ENCODE peak calls at places on chromosomes 4 and X, in five cellular contexts. H is stimulated activated CD4-positive, alpha-beta T cell treated with anti-CD3 and anti-CD28 coated beads, Interleukin-1b, Interleukin-23, amount 100 ng/mL, for 48 hours; I is HTR-8/SVneo; N is small intestine; K is ovary. M is an unnamed sample.

GRCh38 chrX:20487227-20487626 is 220.5 kb upstream of the RPS6KA3 start:
- DNase-seq in H (no peak), I (peak; percentile 65), N (no peak), K (no peak), M (no peak)

GRCh38 chrX:136202889-136203288 is 48.3 kb downstream of the MAP7D3 start:
- DNase-seq in H (no peak), I (no peak), N (no peak), K (no peak), M (no peak)

GRCh38 chr4:110955748-110956147 is 332.9 kb upstream of the PITX2 start:
- DNase-seq in H (no peak), I (no peak), N (no peak), K (no peak), M (no peak)

GRCh38 chr4:1208266-1208961 is 36.0 kb upstream of the SPON2 start:
- DNase-seq in H (no peak), I (no peak), N (no peak), K (peak; percentile 59), M (no peak)

GRCh38 chr4:158068063-158068462 is 104.8 kb downstream of the GASK1B start:
- DNase-seq in H (no peak), I (no peak), N (no peak), K (no peak), M (no peak)

GRCh38 chr4:20641971-20642370 is 58.3 kb upstream of the PACRGL start:
- DNase-seq in H (no peak), I (no peak), N (no peak), K (no peak), M (no peak)

GRCh38 chr4:38024203-38024504 is 64.0 kb downstream of the PTTG2 start:
- DNase-seq in H (no peak), I (no peak), N (no peak), K (no peak), M (no peak)

GRCh38 chr4:55826986-55827385 is 7.4 kb downstream of the EXOC1L start:
- DNase-seq in H (no peak), I (no peak), N (no peak), K (no peak), M (no peak)

GRCh38 chr4:158805628-158806471 is 37.0 kb downstream of the FNIP2 start:
- DNase-seq in H (no peak), I (no peak), N (no peak), K (no peak), M (no peak)

GRCh38 chr4:20698382-20698781 is 1.9 kb upstream of the PACRGL start:
- DNase-seq in H (no peak), I (no peak), N (no peak), K (no peak), M (no peak)

GRCh38 chr4:151443777-151444176 is 34.8 kb downstream of the FHIP1A start:
- DNase-seq in H (no peak), I (no peak), N (no peak), K (no peak), M (no peak)

GRCh38 chrX:39518451-39519212 is 579.1 kb downstream of the BCOR start:
- DNase-seq in H (no peak), I (no peak), N (no peak), K (no peak), M (no peak)

GRCh38 chrX:49838374-49838773 is 9.3 kb downstream of the PAGE4 start:
- DNase-seq in H (no peak), I (peak; percentile 3), N (peak; percentile 6), K (no peak), M (no peak)

GRCh38 chr4:82431026-82431745 is 796 bp downstream of the ENOPH1 start:
- DNase-seq in H (peak; percentile 41), I (no peak), N (peak; percentile 65), K (peak; percentile 51), M (no peak)